ENCODE peak calls at places on chromosomes 13 and 19, in nine cellular contexts. X is stomach; S is tibial artery; L is endothelial cell; N is choroid plexus epithelial cell; O is CD4-positive, alpha-beta T cell; F is psoas muscle; W is adrenal gland; C is bronchial epithelial cell. R is an unnamed sample.

GRCh38 chr13:37918116-37919100 is 48.8 kb upstream of the TRPC4 start:
- DNase-seq in X (no peak), S (no peak), L (no peak), N (no peak), O (no peak), F (no peak), W (no peak), C (peak), R (no peak)

GRCh38 chr13:72643339-72643989 is 84.0 kb downstream of the MZT1 start:
- DNase-seq in X (peak), S (no peak), L (peak), N (peak), O (peak), F (peak), W (peak), C (peak), R (peak)

GRCh38 chr13:59409651-59410200 is 754.0 kb downstream of the DIAPH3 start:
- DNase-seq in X (no peak), S (no peak), L (no peak), N (no peak), O (no peak), F (no peak), W (no peak), C (no peak), R (no peak)

GRCh38 chr19:3776479-3777040 is 4.5 kb upstream of the RAX2 start:
- DNase-seq in X (no peak), S (no peak), L (no peak), N (no peak), O (no peak), F (no peak), W (no peak), C (no peak), R (no peak)

GRCh38 chr19:38869836-38870607 is 8.1 kb downstream of the RINL start:
- DNase-seq in X (peak), S (peak), L (peak), N (peak), O (peak), F (peak), W (peak), C (peak), R (peak)

GRCh38 chr19:49879243-49879960 is 1.9 kb downstream of the TBC1D17 start:
- DNase-seq in X (no peak), S (no peak), L (no peak), N (no peak), O (no peak), F (no peak), W (peak), C (no peak), R (no peak)

GRCh38 chr13:109628251-109628699 is 158.1 kb downstream of the IRS2 start:
- DNase-seq in X (no peak), S (no peak), L (no peak), N (peak), O (no peak), F (no peak), W (no peak), C (peak), R (no peak)

GRCh38 chr19:44401108-44401786 is at the start of gene ZNF285:
- DNase-seq in X (peak), S (peak), L (peak), N (peak), O (peak), F (peak), W (peak), C (peak), R (peak)

GRCh38 chr13:27403252-27403678 is 21.2 kb upstream of the GTF3A start:
- DNase-seq in X (no peak), S (no peak), L (no peak), N (peak), O (no peak), F (no peak), W (no peak), C (peak), R (no peak)

GRCh38 chr13:43545317-43545874 is 241.4 kb downstream of the ENOX1 start:
- DNase-seq in X (no peak), S (no peak), L (no peak), N (peak), O (no peak), F (no peak), W (no peak), C (no peak), R (no peak)

GRCh38 chr19:43594710-43595604 is 977 bp downstream of the IRGQ start:
- DNase-seq in X (peak), S (no peak), L (peak), N (peak), O (peak), F (peak), W (peak), C (peak), R (peak)

GRCh38 chr13:73092831-73093230 is 34.0 kb downstream of the KLF5 start:
- DNase-seq in X (no peak), S (no peak), L (no peak), N (peak), O (no peak), F (no peak), W (no peak), C (no peak), R (no peak)

GRCh38 chr19:6023936-6024335 is 46.0 kb upstream of the RANBP3 start:
- DNase-seq in X (no peak), S (no peak), L (no peak), N (no peak), O (no peak), F (no peak), W (no peak), C (no peak), R (no peak)

GRCh38 chr19:18672606-18673337 is 10.7 kb upstream of the CRTC1 start:
- DNase-seq in X (peak), S (peak), L (no peak), N (peak), O (no peak), F (peak), W (no peak), C (peak), R (no peak)

GRCh38 chr13:56736966-56737365 is 403.8 kb upstream of the PRR20A start:
- DNase-seq in X (no peak), S (no peak), L (no peak), N (no peak), O (no peak), F (no peak), W (no peak), C (peak), R (no peak)

GRCh38 chr13:113061271-113061625 is 44.3 kb upstream of the F7 start:
- DNase-seq in X (no peak), S (no peak), L (no peak), N (no peak), O (no peak), F (no peak), W (no peak), C (no peak), R (no peak)

GRCh38 chr19:15210323-15210774 is 9.6 kb upstream of the NOTCH3 start:
- DNase-seq in X (no peak), S (peak), L (no peak), N (no peak), O (no peak), F (peak), W (peak), C (peak), R (no peak)

GRCh38 chr13:42110410-42111155 is 62.1 kb downstream of the DGKH start:
- DNase-seq in X (no peak), S (no peak), L (peak), N (peak), O (no peak), F (no peak), W (no peak), C (peak), R (peak)

GRCh38 chr19:39506944-39507714 is 7.8 kb upstream of the SELENOV start:
- DNase-seq in X (no peak), S (no peak), L (peak), N (peak), O (no peak), F (no peak), W (no peak), C (peak), R (peak)

GRCh38 chr13:69856331-69856730 is 251.3 kb upstream of the ATXN8OS start:
- DNase-seq in X (no peak), S (no peak), L (no peak), N (peak), O (no peak), F (no peak), W (no peak), C (peak), R (no peak)

GRCh38 chr13:98396071-98396710 is 180.7 kb downstream of the STK24 start:
- DNase-seq in X (no peak), S (no peak), L (no peak), N (peak), O (no peak), F (no peak), W (no peak), C (no peak), R (no peak)

GRCh38 chr13:28622286-28622685 is 36.6 kb upstream of the POMP start:
- DNase-seq in X (peak), S (peak), L (no peak), N (no peak), O (no peak), F (peak), W (peak), C (no peak), R (no peak)

GRCh38 chr13:106029901-106030300 is 505.6 kb downstream of the EFNB2 start:
- DNase-seq in X (no peak), S (no peak), L (no peak), N (no peak), O (no peak), F (no peak), W (no peak), C (no peak), R (no peak)

GRCh38 chr13:74187564-74187963 is 53.4 kb upstream of the KLF12 start:
- DNase-seq in X (no peak), S (no peak), L (no peak), N (no peak), O (no peak), F (no peak), W (no peak), C (peak), R (no peak)

GRCh38 chr13:52599037-52599852 is 43.0 kb upstream of the HNRNPA1L2 start:
- DNase-seq in X (no peak), S (no peak), L (peak), N (peak), O (no peak), F (no peak), W (no peak), C (peak), R (no peak)

GRCh38 chr19:5354403-5354802 is 13.8 kb upstream of the PTPRS start:
- DNase-seq in X (no peak), S (no peak), L (peak), N (no peak), O (no peak), F (no peak), W (no peak), C (no peak), R (peak)

GRCh38 chr13:103031332-103031873 is 34.8 kb downstream of the SLC10A2 start:
- DNase-seq in X (no peak), S (no peak), L (no peak), N (no peak), O (no peak), F (no peak), W (no peak), C (peak), R (peak)

GRCh38 chr19:14006085-14006765 is at the start of gene RFX1:
- DNase-seq in X (peak), S (peak), L (peak), N (peak), O (peak), F (peak), W (peak), C (peak), R (peak)

GRCh38 chr13:41059466-41059865 is 1.8 kb upstream of the WBP4 start:
- DNase-seq in X (no peak), S (no peak), L (no peak), N (peak), O (no peak), F (no peak), W (no peak), C (no peak), R (no peak)

GRCh38 chr13:83153833-83154232 is 728.4 kb downstream of the SLITRK1 start:
- DNase-seq in X (no peak), S (no peak), L (no peak), N (peak), O (no peak), F (no peak), W (no peak), C (no peak), R (no peak)
- TF ChIP-seq CTCF in X (no peak), S (no peak), L (no peak), N (no peak), O (no peak), F (no peak), W (no peak), C (no peak), R (no peak)

DNA sequence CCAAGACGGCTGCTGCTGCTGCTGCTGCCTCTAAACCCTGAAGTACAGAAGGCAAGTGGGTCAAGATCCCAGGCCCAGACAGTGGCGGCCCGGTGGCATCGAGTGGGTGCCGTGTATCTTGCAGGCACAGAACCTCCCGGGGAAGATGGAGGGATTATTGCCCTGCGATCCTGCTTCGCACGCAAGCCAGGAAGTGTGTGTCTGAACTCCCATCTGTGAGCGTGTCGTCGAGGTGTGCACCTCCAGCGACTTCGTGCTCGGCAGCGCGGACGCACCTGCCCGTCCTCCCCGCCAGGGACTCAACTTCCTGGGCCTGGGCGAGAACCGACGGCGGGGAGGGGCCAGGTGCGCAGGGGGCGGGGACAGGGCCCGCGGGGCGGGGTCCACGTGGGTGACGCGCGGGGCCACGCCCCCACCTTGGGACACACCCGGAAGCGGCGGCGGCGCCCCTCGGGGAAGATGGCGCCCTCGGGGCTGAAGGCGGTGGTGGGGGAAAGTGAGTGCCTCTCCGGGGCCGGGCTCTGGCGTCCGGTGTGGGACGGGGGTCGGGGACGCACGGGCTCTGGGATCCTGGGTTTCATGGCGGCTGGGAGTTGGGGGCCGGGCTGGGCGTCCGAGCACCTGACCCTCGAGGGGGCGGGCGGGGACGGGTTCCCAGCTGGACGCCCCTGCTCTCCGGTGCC is at the start of gene STXBP2:
- DNase-seq in X (peak), S (no peak), L (peak), N (peak), O (peak), F (peak), W (no peak), C (peak), R (peak)
- TF ChIP-seq CTCF in X (peak), S (no peak), L (no peak), N (no peak), O (no peak), F (no peak), W (no peak), C (no peak), R (no peak)

GRCh38 chr19:42178791-42179500 is 38.5 kb downstream of the DEDD2 start:
- DNase-seq in X (no peak), S (no peak), L (peak), N (no peak), O (no peak), F (no peak), W (no peak), C (no peak), R (peak)
- TF ChIP-seq CTCF in X (no peak), S (no peak), L (peak), N (peak), O (peak), F (no peak), W (peak), C (peak), R (peak)

DNA sequence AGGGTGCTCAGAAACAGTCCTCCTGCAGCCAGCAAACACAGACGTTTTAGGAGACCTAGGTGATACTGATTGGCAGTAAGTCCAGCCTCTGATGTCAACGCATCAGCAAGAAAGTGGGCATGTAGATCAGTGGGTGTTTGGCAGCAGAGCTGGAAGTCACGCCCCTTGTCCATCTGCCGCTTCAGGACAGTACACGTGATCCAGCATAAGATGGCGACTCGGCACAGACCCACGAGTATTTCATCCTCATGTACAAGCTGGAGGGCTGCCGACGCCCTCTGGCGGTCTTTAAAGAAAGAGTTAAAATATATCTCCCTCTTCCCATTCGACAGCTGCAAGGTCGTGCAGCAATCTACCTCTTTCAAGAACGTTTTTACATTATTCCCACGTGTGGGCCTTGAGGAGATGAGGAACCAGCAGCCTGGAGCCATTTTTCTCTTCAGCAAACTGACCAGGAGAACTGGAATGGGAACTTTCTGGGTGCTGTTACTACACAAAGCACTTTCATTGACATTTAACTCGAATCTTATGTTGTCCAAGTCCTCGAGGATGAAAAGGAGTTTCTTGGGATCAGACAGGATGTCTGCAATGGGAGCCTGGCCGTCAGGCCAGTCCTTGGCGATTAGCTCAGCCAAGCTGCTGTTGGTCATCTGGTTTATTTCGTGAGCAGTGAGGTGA is 22.3 kb downstream of the NLRP11 start:
- DNase-seq in X (peak), S (no peak), L (no peak), N (peak), O (no peak), F (peak), W (peak), C (peak), R (peak)
- TF ChIP-seq CTCF in X (peak), S (no peak), L (no peak), N (peak), O (no peak), F (no peak), W (peak), C (no peak), R (peak)

GRCh38 chr19:48835734-48836088 is 580 bp downstream of the HSD17B14 start:
- DNase-seq in X (peak), S (peak), L (peak), N (peak), O (peak), F (peak), W (peak), C (peak), R (peak)

GRCh38 chr19:48837586-48838191 is 1.4 kb upstream of the HSD17B14 start:
- DNase-seq in X (no peak), S (no peak), L (no peak), N (no peak), O (no peak), F (no peak), W (no peak), C (no peak), R (no peak)

GRCh38 chr19:48833977-48834376 is 2.3 kb downstream of the HSD17B14 start:
- DNase-seq in X (no peak), S (no peak), L (no peak), N (no peak), O (no peak), F (no peak), W (no peak), C (no peak), R (no peak)

GRCh38 chr19:48837081-48837524 is 812 bp upstream of the HSD17B14 start:
- DNase-seq in X (peak), S (peak), L (peak), N (peak), O (peak), F (peak), W (peak), C (peak), R (peak)

DNA sequence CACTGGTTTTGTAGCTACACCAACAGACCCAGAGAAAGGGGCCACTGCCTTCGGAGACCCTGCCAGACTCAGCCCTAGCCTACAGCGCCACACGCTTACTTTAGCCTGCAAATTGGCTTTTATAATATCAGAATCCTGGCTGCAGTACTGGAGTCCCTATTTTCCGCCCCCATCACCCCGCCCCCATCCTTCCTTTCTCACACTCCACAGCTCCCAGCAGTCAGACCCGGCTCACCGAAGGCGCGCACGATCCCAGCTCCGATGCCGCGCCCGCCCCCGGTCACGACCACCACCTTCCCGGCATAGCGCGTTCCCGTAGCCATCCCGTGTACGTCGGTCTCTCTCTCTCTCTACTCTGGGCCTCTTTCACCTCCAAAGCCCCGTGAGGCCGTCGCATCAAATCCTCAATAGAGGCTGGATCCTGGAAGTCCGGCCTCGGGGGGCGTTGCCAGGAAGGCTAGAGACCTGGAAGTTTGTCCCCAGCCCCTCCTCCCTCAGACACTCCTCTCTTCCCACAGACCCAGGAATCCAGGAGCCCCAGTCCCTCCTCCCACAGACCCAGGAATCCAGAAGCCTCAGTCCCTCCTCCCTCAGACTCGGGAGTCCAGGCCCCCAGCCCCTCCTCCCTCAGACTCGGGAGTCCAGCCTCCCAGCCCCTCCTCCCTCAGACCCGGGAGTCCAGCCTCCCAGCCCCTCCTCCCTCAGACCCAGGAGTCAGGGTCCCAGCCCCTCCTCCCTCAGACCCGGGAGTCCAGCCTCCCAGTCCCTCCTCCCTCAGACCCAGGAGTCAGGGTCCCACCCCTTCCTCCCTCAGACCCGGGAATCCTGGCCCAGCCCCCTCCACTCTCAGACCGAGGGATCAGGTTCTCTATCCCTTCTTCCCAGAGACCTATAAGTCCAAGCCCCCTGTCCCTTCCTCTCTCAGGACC is at the start of gene HSD17B14:
- DNase-seq in X (no peak), S (peak), L (peak), N (peak), O (no peak), F (no peak), W (no peak), C (no peak), R (no peak)
- TF ChIP-seq CTCF in X (peak), S (no peak), L (peak), N (no peak), O (peak), F (no peak), W (no peak), C (no peak), R (no peak)

GRCh38 chr13:76792680-76793334 is 93.4 kb downstream of the KCTD12 start:
- DNase-seq in X (no peak), S (no peak), L (no peak), N (peak), O (no peak), F (no peak), W (no peak), C (peak), R (no peak)
- TF ChIP-seq CTCF in X (no peak), S (no peak), L (no peak), N (peak), O (no peak), F (no peak), W (no peak), C (no peak), R (no peak)

R was measured in GM10248.